ENCODE peak calls at places on chromosomes 11 and 22, in four cellular contexts. One of them, this sample, is unnamed.

GRCh38 chr22:20977516-20978170 is 4.5 kb upstream of the LZTR1 start:
- DNase-seq in HepG2: no peak
- DNase-seq in GM12891: no peak
- DNase-seq in K562: no peak
- DNase-seq in this sample: no peak

GRCh38 chr11:28383471-28383870 is 275.3 kb downstream of the METTL15 start:
- DNase-seq in HepG2: no peak
- DNase-seq in GM12891: no peak
- DNase-seq in K562: no peak
- DNase-seq in this sample: no peak

GRCh38 chr11:69283446-69283845 is 10.5 kb upstream of the MYEOV start:
- DNase-seq in HepG2: no peak
- DNase-seq in GM12891: no peak
- DNase-seq in K562: no peak
- DNase-seq in this sample: no peak

GRCh38 chr11:28834877-28835276 is 726.7 kb downstream of the METTL15 start:
- DNase-seq in HepG2: no peak
- DNase-seq in GM12891: no peak
- DNase-seq in K562: no peak
- DNase-seq in this sample: no peak

GRCh38 chr11:88266919-88267318 is 70.6 kb downstream of the CTSC start:
- DNase-seq in HepG2: no peak
- DNase-seq in GM12891: no peak
- DNase-seq in K562: no peak
- DNase-seq in this sample: no peak

GRCh38 chr11:117824571-117825537 is at the start of gene FXYD2:
- DNase-seq in HepG2: no peak
- DNase-seq in GM12891: no peak
- DNase-seq in K562: no peak
- DNase-seq in this sample: no peak

GRCh38 chr22:48256041-48256739 is 1493.7 kb downstream of the TBC1D22A start:
- DNase-seq in HepG2: no peak
- DNase-seq in GM12891: no peak
- DNase-seq in K562: no peak
- DNase-seq in this sample: no peak

GRCh38 chr11:121109916-121110656 is 9.0 kb downstream of the TECTA start:
- DNase-seq in HepG2: no peak
- DNase-seq in GM12891: no peak
- DNase-seq in K562: no peak
- DNase-seq in this sample: no peak

GRCh38 chr11:118957968-118958367 is 1.9 kb downstream of the UPK2 start:
- DNase-seq in HepG2: no peak
- DNase-seq in GM12891: no peak
- DNase-seq in K562: no peak
- DNase-seq in this sample: no peak

GRCh38 chr11:27392715-27393114 is 29.7 kb upstream of the CCDC34 start:
- DNase-seq in HepG2: peak
- DNase-seq in GM12891: no peak
- DNase-seq in K562: peak
- DNase-seq in this sample: no peak

GRCh38 chr11:65493367-65494176 is 5.3 kb upstream of the MALAT1 start:
- DNase-seq in HepG2: peak
- DNase-seq in GM12891: no peak
- DNase-seq in K562: no peak
- DNase-seq in this sample: no peak

GRCh38 chr11:93653566-93653965 is 7.9 kb upstream of the CEP295 start:
- DNase-seq in HepG2: no peak
- DNase-seq in GM12891: no peak
- DNase-seq in K562: no peak
- DNase-seq in this sample: no peak

GRCh38 chr11:94958118-94958517 is 15.2 kb downstream of the CWC15 start:
- DNase-seq in HepG2: no peak
- DNase-seq in GM12891: no peak
- DNase-seq in K562: no peak
- DNase-seq in this sample: no peak

GRCh38 chr22:46941958-46942815 is 179.7 kb downstream of the TBC1D22A start:
- DNase-seq in HepG2: no peak
- DNase-seq in GM12891: no peak
- DNase-seq in K562: no peak
- DNase-seq in this sample: no peak

GRCh38 chr22:23369054-23369685 is 188.9 kb downstream of the BCR start:
- DNase-seq in HepG2: no peak
- DNase-seq in GM12891: no peak
- DNase-seq in K562: no peak
- DNase-seq in this sample: no peak

GRCh38 chr11:78212586-78213371 is 24.1 kb downstream of the USP35 start:
- DNase-seq in HepG2: no peak
- DNase-seq in GM12891: no peak
- DNase-seq in K562: no peak
- DNase-seq in this sample: no peak

GRCh38 chr11:107696140-107696539 is 15.7 kb downstream of the SLN start:
- DNase-seq in HepG2: no peak
- DNase-seq in GM12891: no peak
- DNase-seq in K562: no peak
- DNase-seq in this sample: no peak

DNA sequence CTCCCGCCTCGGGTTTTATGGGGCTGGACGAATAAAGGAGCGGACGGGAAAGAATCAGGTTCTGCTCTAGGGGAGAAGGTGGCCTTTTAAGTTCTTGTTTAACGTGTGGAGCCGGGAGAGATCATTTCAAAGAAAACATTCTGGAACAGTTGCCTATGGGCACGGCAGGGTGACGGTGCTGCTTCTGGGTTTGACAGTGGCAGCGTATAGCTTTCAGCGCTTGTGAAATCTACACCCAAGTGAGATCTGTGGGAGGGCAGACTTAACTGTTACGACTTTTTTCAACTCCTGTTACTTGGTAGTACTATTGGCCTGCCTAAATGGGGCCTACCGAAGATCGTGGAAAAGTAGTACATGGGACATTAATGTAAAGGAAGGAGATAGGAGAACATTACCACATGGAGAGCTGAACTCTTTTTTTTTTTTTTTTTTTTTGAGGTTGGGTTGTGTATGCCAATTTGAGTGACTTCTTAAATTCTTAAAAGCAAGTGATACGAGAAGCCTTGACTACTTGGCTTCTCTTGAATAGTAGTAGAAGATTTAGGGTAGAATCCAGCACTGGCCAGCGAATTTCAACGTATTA is 745 bp downstream of the USP47 start:
- DNase-seq in HepG2: peak
- DNase-seq in GM12891: peak
- DNase-seq in K562: no peak
- DNase-seq in this sample: no peak
- TF ChIP-seq POLR2A in HepG2: peak
- TF ChIP-seq POLR2A in GM12891: no peak
- TF ChIP-seq POLR2A in K562: no peak
- TF ChIP-seq POLR2A in this sample: no peak

GRCh38 chr11:62456630-62457029 is 37.8 kb downstream of the SCGB1A1 start:
- DNase-seq in HepG2: no peak
- DNase-seq in GM12891: no peak
- DNase-seq in K562: no peak
- DNase-seq in this sample: no peak
- TF ChIP-seq TAF1 in HepG2: no peak
- TF ChIP-seq TAF1 in GM12891: no peak
- TF ChIP-seq TAF1 in K562: no peak
- TF ChIP-seq TAF1 in this sample: no peak

GRCh38 chr11:122180435-122180834 is 64.4 kb upstream of the BLID start:
- DNase-seq in HepG2: no peak
- DNase-seq in GM12891: no peak
- DNase-seq in K562: no peak
- DNase-seq in this sample: no peak
- TF ChIP-seq POLR2AphosphoS5 in HepG2: no peak
- TF ChIP-seq POLR2AphosphoS5 in GM12891: no peak
- TF ChIP-seq POLR2AphosphoS5 in K562: no peak
- TF ChIP-seq POLR2AphosphoS5 in this sample: no peak

GRCh38 chr11:43359432-43359818 is 705 bp downstream of the TTC17 start:
- DNase-seq in HepG2: peak
- DNase-seq in GM12891: peak
- DNase-seq in K562: no peak
- DNase-seq in this sample: peak

GRCh38 chr11:43360361-43361032 is 1.8 kb downstream of the TTC17 start:
- DNase-seq in HepG2: peak
- DNase-seq in GM12891: no peak
- DNase-seq in K562: no peak
- DNase-seq in this sample: no peak

GRCh38 chr11:43354311-43354710 is 4.4 kb upstream of the TTC17 start:
- DNase-seq in HepG2: no peak
- DNase-seq in GM12891: no peak
- DNase-seq in K562: no peak
- DNase-seq in this sample: no peak

GRCh38 chr11:43358308-43358669 is 431 bp upstream of the TTC17 start:
- DNase-seq in HepG2: no peak
- DNase-seq in GM12891: no peak
- DNase-seq in K562: no peak
- DNase-seq in this sample: no peak

DNA sequence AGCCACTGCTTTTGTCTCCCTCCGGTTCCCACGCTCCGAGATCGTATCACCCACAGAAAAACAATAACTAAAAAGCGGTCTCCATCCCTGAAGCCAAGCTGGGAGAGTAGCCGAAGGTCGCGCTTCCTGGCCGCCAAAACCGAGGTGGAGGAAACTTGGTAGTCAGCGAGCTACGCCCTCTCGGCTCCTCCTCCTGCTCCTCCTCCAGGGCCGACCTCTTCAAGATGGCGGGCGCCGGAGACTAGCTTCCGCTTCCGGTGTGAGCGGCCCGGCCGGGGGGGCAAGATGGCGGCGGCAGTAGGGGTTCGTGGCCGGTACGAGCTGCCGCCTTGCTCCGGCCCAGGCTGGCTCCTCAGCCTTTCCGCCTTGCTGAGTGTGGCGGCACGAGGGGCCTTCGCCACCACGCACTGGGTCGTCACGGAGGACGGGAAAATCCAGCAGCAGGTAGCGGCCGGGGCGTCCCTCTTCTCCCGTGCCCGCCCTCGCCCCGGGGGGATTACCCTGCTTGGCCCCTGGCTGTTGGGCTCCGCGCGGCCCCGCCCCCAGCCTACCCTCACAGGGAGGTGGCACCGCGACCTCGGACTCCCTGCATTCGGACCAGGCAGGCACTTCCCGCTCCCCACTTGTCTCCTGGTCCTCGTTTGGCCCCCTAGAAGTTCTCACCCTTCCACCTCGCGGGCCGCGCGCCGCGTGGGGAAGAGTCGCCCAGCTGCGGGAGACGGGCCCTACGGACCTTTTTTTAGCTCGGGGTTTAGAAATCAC is at the start of gene TTC17:
- DNase-seq in HepG2: peak
- DNase-seq in GM12891: peak
- DNase-seq in K562: peak
- DNase-seq in this sample: peak
- TF ChIP-seq POLR2A in HepG2: peak
- TF ChIP-seq POLR2A in GM12891: peak
- TF ChIP-seq POLR2A in K562: peak
- TF ChIP-seq POLR2A in this sample: peak

DNA sequence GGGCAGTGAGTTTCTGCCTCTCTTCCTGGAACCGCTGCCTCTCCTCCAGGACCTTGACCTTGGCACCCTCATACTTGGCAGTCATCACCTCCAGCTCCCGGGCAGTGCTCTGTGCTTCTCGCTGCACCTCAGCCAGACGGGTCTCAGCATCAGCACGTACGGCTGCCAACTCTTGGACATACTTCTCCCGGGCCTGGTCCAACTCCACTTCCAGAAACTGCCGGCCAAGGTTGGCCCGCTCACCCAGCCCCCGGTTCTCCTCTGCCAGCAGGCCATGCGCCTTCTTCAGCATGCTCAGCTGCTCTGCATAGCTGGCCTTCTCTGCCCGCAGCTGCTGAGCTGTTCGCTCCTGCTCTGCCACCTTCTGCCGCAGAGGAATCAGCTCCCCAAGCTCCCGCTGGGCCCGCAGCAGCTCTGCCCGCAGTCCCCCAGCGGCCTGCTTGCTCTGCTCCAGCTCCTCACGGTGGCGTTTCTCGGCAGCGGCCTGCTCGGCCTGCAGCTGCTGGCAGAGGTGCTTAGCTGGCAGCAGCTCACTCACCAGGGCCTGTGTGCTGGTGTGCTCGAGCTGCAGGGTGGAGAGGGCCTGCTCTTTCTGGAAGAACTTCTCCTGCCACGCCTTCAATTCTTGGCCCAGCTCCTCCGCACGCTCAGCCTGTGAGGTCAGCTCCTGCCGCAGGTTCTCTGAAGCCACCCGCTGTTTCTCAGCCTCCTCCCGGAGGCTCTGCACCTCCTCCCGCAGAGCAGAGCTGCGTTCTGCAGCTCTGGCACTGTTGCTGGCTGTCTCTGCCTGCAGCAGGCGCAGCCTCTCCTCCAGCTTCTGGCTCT is 14.4 kb downstream of the IL18BP start:
- DNase-seq in HepG2: no peak
- DNase-seq in GM12891: no peak
- DNase-seq in K562: no peak
- DNase-seq in this sample: no peak
- TF ChIP-seq TAF1 in HepG2: no peak
- TF ChIP-seq TAF1 in GM12891: no peak
- TF ChIP-seq TAF1 in K562: no peak
- TF ChIP-seq TAF1 in this sample: no peak

GRCh38 chr11:34167961-34168360 is 62.5 kb downstream of the NAT10 start:
- DNase-seq in HepG2: no peak
- DNase-seq in GM12891: no peak
- DNase-seq in K562: no peak
- DNase-seq in this sample: no peak

GRCh38 chr11:34166806-34167740 is 61.6 kb downstream of the NAT10 start:
- DNase-seq in HepG2: no peak
- DNase-seq in GM12891: no peak
- DNase-seq in K562: no peak
- DNase-seq in this sample: no peak

GRCh38 chr11:34169664-34170063 is 64.2 kb downstream of the NAT10 start:
- DNase-seq in HepG2: no peak
- DNase-seq in GM12891: no peak
- DNase-seq in K562: no peak
- DNase-seq in this sample: no peak

GRCh38 chr11:34165786-34166557 is 60.5 kb downstream of the NAT10 start:
- DNase-seq in HepG2: no peak
- DNase-seq in GM12891: no peak
- DNase-seq in K562: peak
- DNase-seq in this sample: no peak

DNA sequence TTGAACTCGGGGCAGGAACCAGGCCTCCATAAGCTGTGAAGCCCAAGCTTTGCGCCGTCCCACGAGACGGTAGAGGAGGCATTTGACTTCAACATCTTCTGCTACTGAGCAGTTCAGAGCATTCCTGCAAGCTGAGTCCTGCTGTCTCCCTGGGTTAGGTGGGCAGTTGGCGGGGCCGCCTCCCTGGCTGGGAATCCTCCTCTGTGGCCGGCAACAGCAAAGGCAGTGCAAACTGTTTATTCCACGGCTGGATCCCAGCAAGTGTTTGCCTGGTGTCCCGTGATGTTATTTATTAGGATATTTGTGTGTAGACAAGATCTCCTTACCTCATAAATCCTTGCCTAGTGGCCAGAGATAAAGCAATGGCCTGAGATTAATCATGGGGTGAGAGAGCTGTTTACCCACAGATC is 63.2 kb downstream of the NAT10 start:
- DNase-seq in HepG2: no peak
- DNase-seq in GM12891: no peak
- DNase-seq in K562: no peak
- DNase-seq in this sample: no peak
- TF ChIP-seq POLR2AphosphoS5 in HepG2: no peak
- TF ChIP-seq POLR2AphosphoS5 in GM12891: no peak
- TF ChIP-seq POLR2AphosphoS5 in K562: no peak
- TF ChIP-seq POLR2AphosphoS5 in this sample: no peak

GRCh38 chr11:68010058-68011041 is at the start of gene ALDH3B1:
- DNase-seq in HepG2: peak
- DNase-seq in GM12891: no peak
- DNase-seq in K562: peak
- DNase-seq in this sample: no peak
- TF ChIP-seq POLR2A in HepG2: no peak
- TF ChIP-seq POLR2A in GM12891: no peak
- TF ChIP-seq POLR2A in K562: no peak
- TF ChIP-seq POLR2A in this sample: no peak